ENCODE peak calls at places on chromosomes 1 and 21, in seven cellular contexts. A is right lobe of liver, D is GM23338, Z is body of pancreas, L is stomach, C is breast epithelium, S is fibroblast of lung. O is an unnamed sample. For H3K27me3, the result is how much of the 10 kb centered on the place peaks cover.

GRCh38 chr1:168408531-168409242 is 128.0 kb downstream of the TBX19 start:
- DNase-seq in A (no peak), D (no peak), Z (no peak), L (no peak), C (no peak), S (peak), O (peak)

GRCh38 chr21:33022489-33022827 is 3.3 kb upstream of the OLIG2 start:
- DNase-seq in A (no peak), D (no peak), Z (no peak), L (no peak), C (no peak), S (no peak), O (no peak)

GRCh38 chr1:182630586-182630985 is 26.4 kb upstream of the RGS16 start:
- DNase-seq in A (no peak), D (peak), Z (no peak), L (no peak), C (no peak), S (peak), O (no peak)

GRCh38 chr1:66090863-66091457 is 298.3 kb downstream of the PDE4B start:
- DNase-seq in A (no peak), D (peak), Z (no peak), L (no peak), C (no peak), S (peak), O (no peak)

GRCh38 chr1:87314101-87314500 is 14.6 kb upstream of the LMO4 start:
- DNase-seq in A (no peak), D (no peak), Z (no peak), L (no peak), C (no peak), S (no peak), O (no peak)

GRCh38 chr1:150259217-150259616 is 1.6 kb downstream of the CA14 start:
- DNase-seq in A (no peak), D (no peak), Z (no peak), L (no peak), C (no peak), S (no peak), O (no peak)

GRCh38 chr1:231194843-231195516 is 33.1 kb downstream of the TRIM67 start:
- DNase-seq in A (no peak), D (no peak), Z (peak), L (no peak), C (no peak), S (no peak), O (no peak)

GRCh38 chr1:236491469-236492136 is 32.2 kb upstream of the LGALS8 start:
- DNase-seq in A (no peak), D (no peak), Z (no peak), L (no peak), C (no peak), S (no peak), O (no peak)

GRCh38 chr1:185911978-185912377 is 177.8 kb downstream of the HMCN1 start:
- DNase-seq in A (no peak), D (peak), Z (no peak), L (no peak), C (no peak), S (no peak), O (no peak)

GRCh38 chr1:27517907-27518718 is 28.1 kb upstream of the WASF2 start:
- DNase-seq in A (no peak), D (no peak), Z (no peak), L (peak), C (no peak), S (no peak), O (no peak)

GRCh38 chr21:45560106-45561021 is 18.1 kb upstream of the SLC19A1 start:
- DNase-seq in A (no peak), D (no peak), Z (no peak), L (no peak), C (no peak), S (no peak), O (no peak)

GRCh38 chr1:155080250-155081228 is 1.9 kb downstream of the EFNA3 start:
- DNase-seq in A (no peak), D (peak), Z (no peak), L (no peak), C (no peak), S (no peak), O (no peak)

GRCh38 chr1:88890790-88891317 is 513 bp downstream of the GTF2B start:
- DNase-seq in A (peak), D (peak), Z (peak), L (peak), C (no peak), S (peak), O (no peak)

GRCh38 chr1:84691139-84691783 is 1.0 kb upstream of the SSX2IP start:
- DNase-seq in A (no peak), D (peak), Z (no peak), L (no peak), C (no peak), S (peak), O (peak)

GRCh38 chr21:26811031-26811430 is 34.2 kb downstream of the ADAMTS1 start:
- DNase-seq in A (no peak), D (no peak), Z (no peak), L (no peak), C (no peak), S (no peak), O (peak)

GRCh38 chr1:207486210-207486609 is 9.7 kb upstream of the CR1 start:
- DNase-seq in A (no peak), D (no peak), Z (no peak), L (no peak), C (no peak), S (no peak), O (no peak)

GRCh38 chr1:20385630-20386029 is 95.0 kb downstream of the VWA5B1 start:
- DNase-seq in A (no peak), D (peak), Z (no peak), L (no peak), C (no peak), S (no peak), O (no peak)

GRCh38 chr1:32992489-32993214 is 28.0 kb upstream of the RNF19B start:
- DNase-seq in A (peak), D (peak), Z (peak), L (peak), C (peak), S (peak), O (peak)

GRCh38 chr1:177772621-177773020 is 197.2 kb downstream of the SEC16B start:
- DNase-seq in A (no peak), D (no peak), Z (no peak), L (no peak), C (no peak), S (peak), O (no peak)

GRCh38 chr1:172499636-172500141 is 33.3 kb upstream of the SUCO start:
- DNase-seq in A (peak), D (no peak), Z (peak), L (no peak), C (peak), S (peak), O (peak)

GRCh38 chr1:66266756-66267155 is 267.2 kb upstream of the SGIP1 start:
- DNase-seq in A (no peak), D (no peak), Z (no peak), L (no peak), C (no peak), S (peak), O (no peak)

GRCh38 chr1:230310381-230311163 is 115.6 kb downstream of the PGBD5 start:
- DNase-seq in A (peak), D (peak), Z (peak), L (peak), C (peak), S (peak), O (peak)

GRCh38 chr1:21050031-21050430 is 126.7 kb downstream of the EIF4G3 start:
- DNase-seq in A (no peak), D (no peak), Z (no peak), L (no peak), C (no peak), S (peak), O (no peak)

GRCh38 chr1:55179177-55179835 is 35.9 kb downstream of the USP24 start:
- DNase-seq in A (no peak), D (no peak), Z (no peak), L (no peak), C (no peak), S (peak), O (no peak)

GRCh38 chr1:21931171-21932093 is 5.7 kb downstream of the HSPG2 start:
- DNase-seq in A (peak), D (no peak), Z (peak), L (peak), C (peak), S (peak), O (peak)

GRCh38 chr1:173341307-173341706 is 134.2 kb upstream of the TNFSF4 start:
- DNase-seq in A (no peak), D (no peak), Z (no peak), L (no peak), C (no peak), S (peak), O (peak)

GRCh38 chr1:201506573-201507567 is at the start of gene CSRP1:
- DNase-seq in A (peak), D (peak), Z (peak), L (peak), C (peak), S (peak), O (peak)

GRCh38 chr1:201509601-201510374 is 2.9 kb upstream of the CSRP1 start:
- DNase-seq in A (no peak), D (no peak), Z (no peak), L (no peak), C (no peak), S (no peak), O (no peak)

GRCh38 chr1:201510734-201511133 is 3.8 kb upstream of the CSRP1 start:
- DNase-seq in A (no peak), D (no peak), Z (no peak), L (no peak), C (no peak), S (no peak), O (no peak)

GRCh38 chr1:201511396-201511795 is 4.5 kb upstream of the CSRP1 start:
- DNase-seq in A (no peak), D (no peak), Z (no peak), L (no peak), C (no peak), S (no peak), O (no peak)

DNA sequence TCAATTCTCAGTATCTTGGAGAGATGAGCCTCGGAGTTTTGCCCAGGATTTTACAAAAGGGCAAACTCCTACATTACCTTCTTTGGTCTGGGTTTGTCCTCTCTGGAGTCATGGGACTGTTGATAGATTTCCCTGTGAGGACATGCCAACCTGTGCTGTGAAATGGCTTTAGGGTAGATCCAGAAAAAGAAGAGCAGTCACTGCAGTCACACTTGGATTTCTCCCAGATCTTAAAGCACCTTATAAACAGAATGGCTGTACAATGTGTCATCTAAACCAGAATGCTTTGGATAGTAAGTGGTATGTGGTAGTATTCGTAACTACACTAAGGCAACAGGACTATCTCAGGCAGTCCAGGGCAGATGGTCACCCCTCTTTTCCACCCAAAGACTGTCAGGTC is 1.9 kb upstream of the CSRP1 start:
- DNase-seq in A (no peak), D (no peak), Z (no peak), L (no peak), C (peak), S (peak), O (no peak)
- H3K4me3 ChIP-seq in A (no peak), D (no peak), Z (no peak), L (no peak), C (no peak), S (no peak), O (no peak)

DNA sequence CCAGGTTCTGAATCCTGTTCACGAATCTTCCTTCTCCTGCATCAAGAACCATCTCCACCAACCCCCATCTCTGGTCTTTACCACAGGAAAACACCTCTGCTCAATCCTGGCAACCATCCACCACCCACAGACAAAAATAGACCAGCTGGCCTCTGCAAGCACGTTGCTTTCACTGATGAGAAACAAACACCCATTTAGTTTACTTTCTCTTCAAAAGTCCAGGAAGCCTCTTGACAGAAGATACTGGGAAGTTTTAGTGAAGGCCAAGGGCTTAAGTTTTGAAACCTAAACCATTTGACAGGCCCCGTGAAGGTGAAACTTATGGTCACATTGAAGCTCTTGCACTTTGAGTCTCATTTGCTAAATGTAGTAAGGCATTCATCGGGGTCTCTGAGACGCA is 122.6 kb upstream of the PPP2R5A start:
- DNase-seq in A (peak), D (no peak), Z (peak), L (peak), C (no peak), S (peak), O (peak)
- H3K27me3 ChIP-seq in A (under half), D (under half), Z (under half), L (under half), C (under half), S (under half), O (under half)

DNA sequence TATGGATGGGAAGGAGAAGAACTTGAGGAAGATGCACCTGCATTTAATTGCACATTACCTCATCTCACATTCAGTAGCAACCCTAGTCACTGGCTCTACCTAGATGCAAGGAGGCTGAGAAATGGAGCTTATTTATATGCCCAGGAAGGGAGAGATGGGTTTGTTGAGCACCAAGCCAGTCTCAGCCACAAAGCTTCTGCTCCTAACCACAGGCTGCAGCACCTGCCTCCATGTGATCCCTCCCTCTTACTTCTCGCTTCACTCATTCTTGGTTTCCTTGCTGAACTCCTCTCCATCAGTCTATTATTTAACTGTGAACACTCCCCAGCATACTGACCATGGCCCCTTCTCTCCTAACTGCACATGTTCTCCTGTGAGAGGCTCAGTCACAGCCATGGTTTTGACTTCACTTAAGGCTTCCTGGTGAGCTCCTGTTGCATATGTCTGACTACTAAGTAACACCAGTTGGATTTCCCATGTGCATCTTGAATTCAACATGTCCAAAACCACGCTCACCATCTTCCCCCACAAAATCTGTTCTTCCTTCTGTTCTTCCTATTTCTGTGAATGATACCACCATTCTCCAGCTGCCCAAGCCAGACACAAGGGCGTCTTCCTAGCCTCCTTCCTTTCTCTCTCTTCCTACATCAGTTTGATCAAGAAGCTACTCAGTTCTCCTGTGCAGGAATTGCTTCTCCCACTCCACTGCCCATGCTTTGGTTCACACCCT is 139.8 kb downstream of the AK5 start:
- DNase-seq in A (no peak), D (no peak), Z (no peak), L (no peak), C (no peak), S (no peak), O (no peak)
- H3K4me3 ChIP-seq in A (no peak), D (no peak), Z (no peak), L (no peak), C (no peak), S (no peak), O (no peak)

DNA sequence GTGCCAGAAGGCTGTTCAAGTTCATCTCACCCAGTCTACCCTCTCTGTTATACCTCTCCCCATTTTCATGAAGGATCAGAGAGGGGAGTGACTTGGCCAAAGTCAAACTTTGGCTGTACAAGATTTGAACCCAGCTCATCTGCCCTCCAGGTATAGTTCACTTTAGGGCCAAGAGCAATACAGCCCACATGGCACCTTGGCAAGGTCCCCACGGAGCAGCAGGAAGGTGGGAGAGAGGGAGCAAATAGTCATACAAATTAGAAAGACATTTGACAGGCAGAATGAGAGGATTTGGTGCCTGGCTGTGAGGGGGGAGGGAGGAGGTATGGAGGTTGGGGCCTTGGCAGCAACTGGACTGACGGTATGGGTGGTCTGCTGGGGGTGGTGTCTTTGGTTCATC is 1.0 kb downstream of the HPCAL4 start:
- DNase-seq in A (no peak), D (no peak), Z (no peak), L (no peak), C (no peak), S (no peak), O (no peak)
- H3K27me3 ChIP-seq in A (under half), D (half or more), Z (under half), L (half or more), C (under half), S (half or more), O (under half)

GRCh38 chr1:109764561-109765482 is 1.1 kb upstream of the EPS8L3 start:
- DNase-seq in A (no peak), D (no peak), Z (peak), L (peak), C (no peak), S (no peak), O (no peak)

GRCh38 chr1:109762039-109762585 is 1.6 kb downstream of the EPS8L3 start:
- DNase-seq in A (no peak), D (no peak), Z (peak), L (no peak), C (no peak), S (no peak), O (no peak)

GRCh38 chr1:109765483-109765815 is 1.7 kb upstream of the EPS8L3 start:
- DNase-seq in A (no peak), D (no peak), Z (no peak), L (peak), C (no peak), S (no peak), O (no peak)

GRCh38 chr1:109762821-109763645 is 690 bp downstream of the EPS8L3 start:
- DNase-seq in A (no peak), D (no peak), Z (peak), L (peak), C (no peak), S (peak), O (no peak)

DNA sequence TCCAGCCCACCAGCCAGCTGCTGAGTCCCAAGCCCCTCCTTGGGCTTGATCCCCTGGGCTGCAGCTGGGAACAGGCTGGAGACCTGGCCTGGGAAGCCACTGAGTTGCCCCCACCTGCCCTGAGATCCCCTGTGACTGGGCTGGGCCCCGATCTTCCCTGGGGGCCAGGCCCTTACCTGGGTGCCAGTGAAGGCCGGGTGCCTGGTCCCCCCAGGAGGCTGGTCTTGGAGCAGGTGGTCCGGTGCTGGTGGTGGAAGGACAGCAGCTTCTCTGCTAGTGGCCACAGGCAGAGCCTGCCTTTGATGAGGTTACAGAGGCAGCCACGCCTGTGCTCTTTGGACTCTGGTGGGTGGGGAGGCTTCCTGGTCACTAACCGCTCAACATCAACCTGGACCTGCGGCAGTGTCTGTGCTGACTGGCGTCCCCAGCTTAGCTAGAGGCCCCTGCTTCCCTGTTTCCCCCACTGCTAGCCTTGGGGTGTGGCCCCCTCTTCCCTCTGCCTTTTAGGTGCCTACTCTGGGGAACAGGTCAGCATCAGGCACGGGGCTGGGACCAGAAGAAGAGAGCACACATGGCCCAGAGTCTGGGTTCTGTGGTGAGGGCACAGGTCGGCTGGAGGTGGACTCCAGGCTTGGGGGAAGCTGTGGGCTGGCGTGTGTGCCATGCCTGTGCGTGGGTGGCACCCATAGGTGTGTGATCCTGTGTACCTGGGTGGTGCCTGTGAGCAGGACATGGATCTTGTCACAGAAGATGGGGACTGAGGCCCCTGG is at the start of gene EPS8L3:
- DNase-seq in A (peak), D (no peak), Z (peak), L (peak), C (no peak), S (no peak), O (no peak)
- H3K4me3 ChIP-seq in A (no peak), D (no peak), Z (no peak), L (peak), C (no peak), S (no peak), O (no peak)

GRCh38 chr1:47507921-47508894 is 70.4 kb downstream of the FOXD2 start:
- DNase-seq in A (peak), D (peak), Z (peak), L (peak), C (no peak), S (no peak), O (no peak)
- H3K27me3 ChIP-seq in A (under half), D (half or more), Z (under half), L (half or more), C (under half), S (under half), O (under half)

GRCh38 chr1:204080163-204080903 is 7.4 kb downstream of the SOX13 start:
- DNase-seq in A (peak), D (peak), Z (peak), L (peak), C (peak), S (peak), O (peak)

GRCh38 chr1:204081791-204082513 is 9.0 kb downstream of the SOX13 start:
- DNase-seq in A (no peak), D (no peak), Z (no peak), L (no peak), C (no peak), S (no peak), O (no peak)

GRCh38 chr1:204079608-204079999 is 6.7 kb downstream of the SOX13 start:
- DNase-seq in A (no peak), D (peak), Z (no peak), L (no peak), C (no peak), S (no peak), O (no peak)

GRCh38 chr1:204083491-204083890 is 10.6 kb downstream of the SOX13 start:
- DNase-seq in A (no peak), D (no peak), Z (no peak), L (no peak), C (no peak), S (no peak), O (no peak)

GRCh38 chr1:204081156-204081790 is 8.4 kb downstream of the SOX13 start:
- DNase-seq in A (no peak), D (no peak), Z (no peak), L (no peak), C (no peak), S (no peak), O (no peak)
- H3K4me3 ChIP-seq in A (no peak), D (peak), Z (no peak), L (no peak), C (no peak), S (no peak), O (no peak)

GRCh38 chr1:240091201-240091600 is 482 bp upstream of the FMN2 start:
- DNase-seq in A (no peak), D (no peak), Z (no peak), L (no peak), C (no peak), S (no peak), O (no peak)
- H3K27me3 ChIP-seq in A (under half), D (under half), Z (under half), L (half or more), C (under half), S (under half), O (under half)

GRCh38 chr1:222909586-222909985 is 94.7 kb downstream of the DISP1 start:
- DNase-seq in A (no peak), D (no peak), Z (no peak), L (no peak), C (no peak), S (peak), O (peak)
- H3K4me3 ChIP-seq in A (no peak), D (no peak), Z (no peak), L (no peak), C (no peak), S (no peak), O (no peak)

O was measured in MG63.